ENCODE peak calls at places on chromosome 19, in five cellular contexts. One of them, this sample, is unnamed.
A peak's percentile ranks its signal among the peaks of the same experiment; 100 is the strongest.

GRCh38 chr19:13069415-13070369 is 33.0 kb downstream of the LYL1 start:
- DNase-seq in IMR-90: no peak
- DNase-seq in pancreas: peak; percentile 57
- DNase-seq in neural crest cell: no peak
- DNase-seq in sciatic nerve: no peak
- DNase-seq in this sample: no peak

GRCh38 chr19:52897149-52897935 is at the start of gene ZNF320:
- DNase-seq in sciatic nerve: peak; percentile 98
- DNase-seq in pancreas: peak; percentile 94
- DNase-seq in IMR-90: peak; percentile 87
- DNase-seq in neural crest cell: peak; percentile 98
- DNase-seq in this sample: peak; percentile 89

GRCh38 chr19:33868821-33869412 is 72.2 kb downstream of the KCTD15 start:
- DNase-seq in neural crest cell: no peak
- DNase-seq in sciatic nerve: no peak
- DNase-seq in pancreas: no peak
- DNase-seq in IMR-90: no peak
- DNase-seq in this sample: no peak

GRCh38 chr19:17340302-17340870 is 3.0 kb downstream of the GTPBP3 start:
- DNase-seq in sciatic nerve: no peak
- DNase-seq in IMR-90: no peak
- DNase-seq in pancreas: peak; percentile 52
- DNase-seq in neural crest cell: no peak
- DNase-seq in this sample: no peak

GRCh38 chr19:33064117-33064777 is 441 bp downstream of the RHPN2 start:
- DNase-seq in neural crest cell: no peak
- DNase-seq in pancreas: peak; percentile 78
- DNase-seq in sciatic nerve: peak; percentile 61
- DNase-seq in IMR-90: no peak
- DNase-seq in this sample: no peak

GRCh38 chr19:18860725-18861124 is 29.0 kb downstream of the UPF1 start:
- DNase-seq in IMR-90: no peak
- DNase-seq in pancreas: no peak
- DNase-seq in neural crest cell: no peak
- DNase-seq in sciatic nerve: no peak
- DNase-seq in this sample: no peak

GRCh38 chr19:10861118-10861651 is 10.2 kb upstream of the CARM1 start:
- DNase-seq in sciatic nerve: no peak
- DNase-seq in neural crest cell: peak; percentile 44
- DNase-seq in IMR-90: no peak
- DNase-seq in pancreas: no peak
- DNase-seq in this sample: no peak

GRCh38 chr19:30236006-30236405 is 136.2 kb upstream of the ZNF536 start:
- DNase-seq in sciatic nerve: no peak
- DNase-seq in IMR-90: no peak
- DNase-seq in neural crest cell: no peak
- DNase-seq in pancreas: no peak
- DNase-seq in this sample: no peak

GRCh38 chr19:52987221-52987620 is 24.5 kb upstream of the ZNF816 start:
- DNase-seq in sciatic nerve: no peak
- DNase-seq in pancreas: no peak
- DNase-seq in neural crest cell: no peak
- DNase-seq in IMR-90: no peak
- DNase-seq in this sample: no peak

GRCh38 chr19:10439588-10439987 is 19.2 kb downstream of the PDE4A start:
- DNase-seq in IMR-90: no peak
- DNase-seq in neural crest cell: no peak
- DNase-seq in sciatic nerve: no peak
- DNase-seq in pancreas: no peak
- DNase-seq in this sample: no peak

GRCh38 chr19:48135411-48135810 is 24.8 kb upstream of the PLA2G4C start:
- DNase-seq in sciatic nerve: no peak
- DNase-seq in IMR-90: no peak
- DNase-seq in neural crest cell: no peak
- DNase-seq in pancreas: no peak
- DNase-seq in this sample: no peak

GRCh38 chr19:35856001-35856400 is 710 bp upstream of the KIRREL2 start:
- DNase-seq in IMR-90: no peak
- DNase-seq in pancreas: peak; percentile 93
- DNase-seq in sciatic nerve: no peak
- DNase-seq in neural crest cell: peak; percentile 49
- DNase-seq in this sample: no peak

GRCh38 chr19:43422000-43422688 is 7.5 kb downstream of the TEX101 start:
- DNase-seq in neural crest cell: no peak
- DNase-seq in pancreas: no peak
- DNase-seq in sciatic nerve: no peak
- DNase-seq in IMR-90: no peak
- DNase-seq in this sample: no peak

GRCh38 chr19:580274-580835 is 8.0 kb downstream of the BSG start:
- DNase-seq in IMR-90: no peak
- DNase-seq in neural crest cell: no peak
- DNase-seq in pancreas: no peak
- DNase-seq in sciatic nerve: no peak
- DNase-seq in this sample: no peak

GRCh38 chr19:33282036-33282686 is 20.2 kb downstream of the CEBPA start:
- DNase-seq in sciatic nerve: no peak
- DNase-seq in IMR-90: no peak
- DNase-seq in neural crest cell: no peak
- DNase-seq in pancreas: no peak
- DNase-seq in this sample: no peak

GRCh38 chr19:43414554-43414953 is at the start of gene TEX101:
- DNase-seq in neural crest cell: no peak
- DNase-seq in pancreas: no peak
- DNase-seq in IMR-90: no peak
- DNase-seq in sciatic nerve: no peak
- DNase-seq in this sample: no peak

GRCh38 chr19:43807651-43808050 is 5.4 kb upstream of the LYPD5 start:
- DNase-seq in sciatic nerve: no peak
- DNase-seq in neural crest cell: no peak
- DNase-seq in pancreas: no peak
- DNase-seq in IMR-90: no peak
- DNase-seq in this sample: no peak

GRCh38 chr19:54587026-54587425 is 6.4 kb upstream of the LILRA1 start:
- DNase-seq in neural crest cell: no peak
- DNase-seq in sciatic nerve: no peak
- DNase-seq in IMR-90: no peak
- DNase-seq in pancreas: no peak
- DNase-seq in this sample: no peak

GRCh38 chr19:40416918-40417713 is 3.9 kb upstream of the PRX start:
- DNase-seq in neural crest cell: no peak
- DNase-seq in IMR-90: peak; percentile 35
- DNase-seq in pancreas: no peak
- DNase-seq in sciatic nerve: no peak
- DNase-seq in this sample: no peak

GRCh38 chr19:19619849-19620210 is 1.3 kb upstream of the PBX4 start:
- DNase-seq in neural crest cell: no peak
- DNase-seq in pancreas: no peak
- DNase-seq in IMR-90: no peak
- DNase-seq in sciatic nerve: no peak
- DNase-seq in this sample: no peak

GRCh38 chr19:51771369-51771768 is 10.4 kb downstream of the FPR2 start:
- DNase-seq in IMR-90: no peak
- DNase-seq in neural crest cell: no peak
- DNase-seq in sciatic nerve: no peak
- DNase-seq in pancreas: no peak
- DNase-seq in this sample: no peak

GRCh38 chr19:43524922-43525835 is 1.8 kb downstream of the ETHE1 start:
- DNase-seq in sciatic nerve: peak; percentile 69
- DNase-seq in IMR-90: peak; percentile 32
- DNase-seq in neural crest cell: no peak
- DNase-seq in pancreas: peak; percentile 69
- DNase-seq in this sample: no peak

GRCh38 chr19:55238030-55238429 is 9.5 kb upstream of the TMEM86B start:
- DNase-seq in pancreas: no peak
- DNase-seq in IMR-90: no peak
- DNase-seq in sciatic nerve: no peak
- DNase-seq in neural crest cell: no peak
- DNase-seq in this sample: no peak

GRCh38 chr19:47124937-47125668 is 5.5 kb upstream of the SAE1 start:
- DNase-seq in IMR-90: peak; percentile 78
- DNase-seq in sciatic nerve: no peak
- DNase-seq in pancreas: no peak
- DNase-seq in neural crest cell: peak; percentile 12
- DNase-seq in this sample: no peak

GRCh38 chr19:34082289-34083077 is 89.8 kb upstream of the LSM14A start:
- DNase-seq in neural crest cell: no peak
- DNase-seq in pancreas: no peak
- DNase-seq in IMR-90: no peak
- DNase-seq in sciatic nerve: no peak
- DNase-seq in this sample: peak; percentile 57

GRCh38 chr19:12543855-12544254 is 7.4 kb downstream of the ZNF564 start:
- DNase-seq in sciatic nerve: no peak
- DNase-seq in IMR-90: no peak
- DNase-seq in pancreas: no peak
- DNase-seq in neural crest cell: no peak
- DNase-seq in this sample: no peak

GRCh38 chr19:16330368-16330801 is 5.8 kb downstream of the KLF2 start:
- DNase-seq in pancreas: peak; percentile 67
- DNase-seq in sciatic nerve: no peak
- DNase-seq in IMR-90: peak; percentile 90
- DNase-seq in neural crest cell: no peak
- DNase-seq in this sample: no peak

GRCh38 chr19:10238172-10238783 is 7.1 kb upstream of the S1PR2 start:
- DNase-seq in pancreas: no peak
- DNase-seq in sciatic nerve: no peak
- DNase-seq in IMR-90: peak; percentile 91
- DNase-seq in neural crest cell: no peak
- DNase-seq in this sample: no peak

GRCh38 chr19:13964776-13965175 is 12.5 kb downstream of the DCAF15 start:
- DNase-seq in sciatic nerve: no peak
- DNase-seq in pancreas: no peak
- DNase-seq in neural crest cell: no peak
- DNase-seq in IMR-90: peak; percentile 66
- DNase-seq in this sample: no peak

GRCh38 chr19:41872775-41873647 is 4.1 kb upstream of the CD79A start:
- DNase-seq in IMR-90: peak; percentile 59
- DNase-seq in pancreas: peak; percentile 89
- DNase-seq in neural crest cell: peak; percentile 53
- DNase-seq in sciatic nerve: no peak
- DNase-seq in this sample: peak; percentile 66

GRCh38 chr19:18844806-18845329 is 13.1 kb downstream of the UPF1 start:
- DNase-seq in sciatic nerve: no peak
- DNase-seq in pancreas: no peak
- DNase-seq in IMR-90: no peak
- DNase-seq in neural crest cell: no peak
- DNase-seq in this sample: no peak

GRCh38 chr19:8491574-8491973 is 10.9 kb downstream of the PRAM1 start:
- DNase-seq in sciatic nerve: no peak
- DNase-seq in IMR-90: no peak
- DNase-seq in neural crest cell: no peak
- DNase-seq in pancreas: no peak
- DNase-seq in this sample: no peak

GRCh38 chr19:53537523-53538377 is at the start of gene ZNF331:
- DNase-seq in pancreas: peak; percentile 90
- DNase-seq in neural crest cell: peak; percentile 58
- DNase-seq in IMR-90: peak; percentile 83
- DNase-seq in sciatic nerve: peak; percentile 91
- DNase-seq in this sample: peak; percentile 43

GRCh38 chr19:38266981-38267597 is 2.7 kb downstream of the SPINT2 start:
- DNase-seq in neural crest cell: no peak
- DNase-seq in pancreas: no peak
- DNase-seq in IMR-90: peak; percentile 78
- DNase-seq in sciatic nerve: no peak
- DNase-seq in this sample: no peak

GRCh38 chr19:40610396-40611064 is 9.4 kb downstream of the LTBP4 start:
- DNase-seq in IMR-90: no peak
- DNase-seq in pancreas: peak; percentile 79
- DNase-seq in neural crest cell: no peak
- DNase-seq in sciatic nerve: peak; percentile 80
- DNase-seq in this sample: no peak

GRCh38 chr19:2221250-2221831 is 14.8 kb downstream of the PLEKHJ1 start:
- DNase-seq in neural crest cell: no peak
- DNase-seq in pancreas: no peak
- DNase-seq in sciatic nerve: no peak
- DNase-seq in IMR-90: peak; percentile 35
- DNase-seq in this sample: no peak

GRCh38 chr19:15187026-15188007 is 13.5 kb downstream of the NOTCH3 start:
- DNase-seq in sciatic nerve: peak; percentile 63
- DNase-seq in neural crest cell: no peak
- DNase-seq in pancreas: no peak
- DNase-seq in IMR-90: no peak
- DNase-seq in this sample: no peak

GRCh38 chr19:37905936-37906867 is at the start of gene WDR87:
- DNase-seq in IMR-90: no peak
- DNase-seq in sciatic nerve: no peak
- DNase-seq in neural crest cell: peak; percentile 79
- DNase-seq in pancreas: peak; percentile 70
- DNase-seq in this sample: peak; percentile 61